ENCODE peak calls at places on chromosomes 16 and 17, in five cellular contexts. T is GM12878, E is NT2/D1, M is H1, N is HepG2. F is an unnamed sample.

GRCh38 chr17:9645858-9646555 is 690 bp downstream of the USP43 start:
- DNase-seq in T (no peak), E (no peak), M (peak; percentile 76), N (peak; percentile 30), F (peak; percentile 40)

GRCh38 chr16:89921131-89921698 is 1.9 kb upstream of the TUBB3 start:
- DNase-seq in T (no peak), E (no peak), M (no peak), N (peak; percentile 55), F (no peak)

GRCh38 chr17:71472809-71473789 is 647.7 kb upstream of the SOX9 start:
- DNase-seq in T (no peak), E (peak; percentile 50), M (no peak), N (peak; percentile 65), F (peak; percentile 60)

GRCh38 chr17:67995568-67996191 is 589 bp downstream of the C17orf58 start:
- DNase-seq in T (no peak), E (no peak), M (peak; percentile 66), N (no peak), F (no peak)

GRCh38 chr16:1037023-1037933 is 35.3 kb upstream of the SSTR5 start:
- DNase-seq in T (no peak), E (no peak), M (no peak), N (no peak), F (no peak)

GRCh38 chr16:46828943-46829342 is 2.0 kb downstream of the C16orf87 start:
- DNase-seq in T (no peak), E (no peak), M (no peak), N (no peak), F (no peak)

GRCh38 chr17:64628641-64629040 is 33.5 kb downstream of the SMURF2 start:
- DNase-seq in T (no peak), E (no peak), M (no peak), N (no peak), F (no peak)

GRCh38 chr17:36980281-36980761 is 31.6 kb downstream of the AATF start:
- DNase-seq in T (no peak), E (no peak), M (no peak), N (no peak), F (no peak)

GRCh38 chr16:10752843-10753523 is 9.3 kb downstream of the NUBP1 start:
- DNase-seq in T (peak; percentile 74), E (no peak), M (no peak), N (no peak), F (no peak)

GRCh38 chr17:50440172-50440837 is 14.3 kb downstream of the ACSF2 start:
- DNase-seq in T (no peak), E (no peak), M (no peak), N (peak; percentile 67), F (no peak)

GRCh38 chr17:47694018-47694817 is at the start of gene TBKBP1:
- DNase-seq in T (no peak), E (peak; percentile 70), M (peak; percentile 93), N (peak; percentile 41), F (peak; percentile 75)

GRCh38 chr16:81486555-81487061 is 42.0 kb downstream of the CMIP start:
- DNase-seq in T (no peak), E (no peak), M (no peak), N (no peak), F (no peak)

GRCh38 chr16:47565454-47565853 is 104.3 kb downstream of the PHKB start:
- DNase-seq in T (no peak), E (no peak), M (no peak), N (no peak), F (no peak)

GRCh38 chr17:49922095-49922494 is 46.9 kb upstream of the DLX4 start:
- DNase-seq in T (no peak), E (no peak), M (no peak), N (no peak), F (no peak)

GRCh38 chr17:56373981-56374380 is 219.5 kb upstream of the NOG start:
- DNase-seq in T (no peak), E (no peak), M (no peak), N (no peak), F (no peak)

GRCh38 chr17:38751144-38751802 is 1.3 kb upstream of the PSMB3 start:
- DNase-seq in T (no peak), E (no peak), M (no peak), N (no peak), F (no peak)

GRCh38 chr17:34300652-34301390 is 15.3 kb downstream of the CCL11 start:
- DNase-seq in T (no peak), E (no peak), M (no peak), N (no peak), F (no peak)

GRCh38 chr16:50038756-50039529 is 13.9 kb downstream of the CNEP1R1 start:
- DNase-seq in T (no peak), E (no peak), M (no peak), N (no peak), F (no peak)

GRCh38 chr17:49343273-49343672 is 18.8 kb downstream of the ZNF652 start:
- DNase-seq in T (no peak), E (no peak), M (no peak), N (no peak), F (no peak)

GRCh38 chr16:68991075-68991474 is 114.4 kb upstream of the HAS3 start:
- DNase-seq in T (no peak), E (no peak), M (no peak), N (no peak), F (no peak)

GRCh38 chr17:17693253-17693954 is 12.1 kb downstream of the RAI1 start:
- DNase-seq in T (no peak), E (no peak), M (no peak), N (peak; percentile 88), F (no peak)

GRCh38 chr16:85401917-85402766 is 211.0 kb upstream of the GSE1 start:
- DNase-seq in T (no peak), E (no peak), M (peak; percentile 44), N (no peak), F (no peak)

GRCh38 chr17:50830994-50831393 is 4.4 kb upstream of the WFIKKN2 start:
- DNase-seq in T (no peak), E (no peak), M (no peak), N (no peak), F (no peak)

GRCh38 chr17:78779848-78780247 is 2.2 kb downstream of the CYTH1 start:
- DNase-seq in T (no peak), E (no peak), M (no peak), N (no peak), F (no peak)

GRCh38 chr16:83701494-83701893 is 106.3 kb upstream of the HSBP1 start:
- DNase-seq in T (no peak), E (peak; percentile 51), M (peak; percentile 92), N (peak; percentile 33), F (peak; percentile 56)

GRCh38 chr16:72723781-72724180 is 324.1 kb downstream of the ZFHX3 start:
- DNase-seq in T (no peak), E (no peak), M (no peak), N (no peak), F (no peak)

GRCh38 chr16:85136213-85136704 is 24.0 kb upstream of the CIBAR2 start:
- DNase-seq in T (peak; percentile 28), E (no peak), M (no peak), N (no peak), F (no peak)

GRCh38 chr17:50475362-50475761 is 3.3 kb upstream of the RSAD1 start:
- DNase-seq in T (no peak), E (no peak), M (no peak), N (no peak), F (no peak)

GRCh38 chr16:22192261-22193133 is 13.6 kb upstream of the EEF2K start:
- DNase-seq in T (peak; percentile 85), E (no peak), M (no peak), N (peak; percentile 98), F (no peak)

GRCh38 chr16:74563828-74564263 is 43.1 kb downstream of the GLG1 start:
- DNase-seq in T (no peak), E (no peak), M (no peak), N (no peak), F (no peak)

GRCh38 chr16:79362312-79362970 is 238.1 kb downstream of the MAF start:
- DNase-seq in T (no peak), E (no peak), M (no peak), N (no peak), F (no peak)

GRCh38 chr16:4142268-4142667 is 26.0 kb upstream of the ADCY9 start:
- DNase-seq in T (peak; percentile 42), E (no peak), M (no peak), N (no peak), F (no peak)

GRCh38 chr17:38742431-38743308 is 5.5 kb downstream of the PCGF2 start:
- DNase-seq in T (no peak), E (no peak), M (no peak), N (peak; percentile 45), F (no peak)

GRCh38 chr17:19756551-19756950 is 8.5 kb upstream of the ALDH3A1 start:
- DNase-seq in T (no peak), E (no peak), M (no peak), N (no peak), F (no peak)

GRCh38 chr17:56658648-56659047 is 65.1 kb downstream of the NOG start:
- DNase-seq in T (no peak), E (no peak), M (no peak), N (no peak), F (no peak)

GRCh38 chr17:62597920-62598319 is 29.6 kb upstream of the MRC2 start:
- DNase-seq in T (no peak), E (no peak), M (no peak), N (no peak), F (no peak)
- TF ChIP-seq SUZ12 in T (no peak), E (no peak), M (no peak), N (no peak), F (no peak)

DNA sequence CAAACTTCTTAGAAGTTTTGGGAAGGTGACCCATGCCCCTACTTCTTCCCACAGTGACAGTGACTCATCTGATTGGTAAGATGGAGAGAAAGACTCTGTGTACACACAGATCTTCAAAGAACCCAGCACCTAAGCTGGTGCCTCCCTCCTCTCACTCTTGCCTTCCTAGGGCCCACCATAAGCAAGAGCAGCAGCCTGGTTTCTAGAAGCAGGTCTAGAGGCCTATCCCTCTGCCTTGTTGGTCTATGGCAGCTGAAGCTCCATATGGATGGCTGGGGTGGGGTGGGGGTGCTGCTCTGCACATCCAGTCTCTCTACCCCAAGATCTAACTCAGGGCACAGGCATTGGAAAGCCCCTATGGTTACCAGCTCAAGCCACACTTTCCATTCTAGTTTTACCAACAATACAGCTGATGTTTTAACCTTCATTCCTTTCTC is 47.5 kb downstream of the STAT3 start:
- DNase-seq in T (no peak), E (no peak), M (no peak), N (no peak), F (no peak)
- TF ChIP-seq SUZ12 in T (no peak), E (no peak), M (no peak), N (no peak), F (no peak)

GRCh38 chr17:32445976-32446375 is 1.7 kb downstream of the PSMD11 start:
- DNase-seq in T (no peak), E (no peak), M (no peak), N (no peak), F (no peak)
- TF ChIP-seq SUZ12 in T (no peak), E (no peak), M (no peak), N (no peak), F (no peak)

GRCh38 chr16:76579277-76579676 is 302.1 kb downstream of the CNTNAP4 start:
- DNase-seq in T (no peak), E (no peak), M (no peak), N (no peak), F (no peak)

GRCh38 chr16:76583995-76584394 is 306.8 kb downstream of the CNTNAP4 start:
- DNase-seq in T (no peak), E (no peak), M (no peak), N (no peak), F (no peak)

DNA sequence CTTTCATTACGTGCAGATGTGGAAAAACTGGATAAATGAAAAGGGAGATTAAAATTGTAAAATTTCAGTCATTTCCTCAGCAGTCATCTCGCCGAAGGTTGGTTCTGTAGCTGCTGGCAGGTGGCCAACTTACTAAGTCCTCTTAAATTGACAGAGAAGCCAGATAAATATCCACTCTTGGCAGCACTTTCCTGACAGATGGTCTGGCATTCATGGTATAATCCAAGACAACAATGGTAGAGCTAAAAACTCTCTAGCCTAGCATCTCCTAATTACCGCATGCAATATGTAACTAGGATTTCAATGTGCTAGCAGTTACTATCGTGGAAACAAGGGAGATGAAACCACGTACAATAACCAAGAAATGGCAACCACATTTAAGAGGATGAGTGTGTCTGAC is 306.3 kb downstream of the CNTNAP4 start:
- DNase-seq in T (no peak), E (no peak), M (no peak), N (no peak), F (no peak)
- TF ChIP-seq SUZ12 in T (no peak), E (no peak), M (no peak), N (no peak), F (no peak)

F was measured in HEK293T.